ENCODE peak calls at places on chromosome 6, in eight cellular contexts. B, C, Y, O, N, R, T and V are unnamed samples.

GRCh38 chr6:52284131-52284459 is 447 bp downstream of the MCM3 start:
- DNase-seq in B (no peak), C (no peak), Y (peak), O (peak), N (peak), R (no peak), T (peak), V (peak)

GRCh38 chr6:52154381-52154780 is 31.8 kb upstream of the IL17A start:
- DNase-seq in B (no peak), C (no peak), Y (peak), O (no peak), N (no peak), R (no peak), T (no peak), V (no peak)

GRCh38 chr6:157792671-157793070 is 30.4 kb upstream of the SNX9 start:
- DNase-seq in B (no peak), C (no peak), Y (no peak), O (no peak), N (no peak), R (no peak), T (no peak), V (no peak)

GRCh38 chr6:17968081-17968518 is 19.3 kb downstream of the KIF13A start:
- DNase-seq in B (peak), C (no peak), Y (no peak), O (no peak), N (no peak), R (no peak), T (no peak), V (no peak)

GRCh38 chr6:122130026-122130348 is 269.5 kb upstream of the HSF2 start:
- DNase-seq in B (no peak), C (no peak), Y (peak), O (no peak), N (no peak), R (no peak), T (no peak), V (no peak)

GRCh38 chr6:157929076-157929475 is 52.6 kb upstream of the SYNJ2 start:
- DNase-seq in B (no peak), C (peak), Y (no peak), O (no peak), N (no peak), R (no peak), T (no peak), V (no peak)

GRCh38 chr6:37920667-37921066 is 101.1 kb downstream of the ZFAND3 start:
- DNase-seq in B (peak), C (peak), Y (no peak), O (no peak), N (no peak), R (peak), T (no peak), V (no peak)

GRCh38 chr6:44020664-44021425 is 106.4 kb downstream of the MRPL14 start:
- DNase-seq in B (no peak), C (no peak), Y (no peak), O (no peak), N (no peak), R (no peak), T (no peak), V (no peak)

GRCh38 chr6:56101141-56101553 is 146.2 kb downstream of the COL21A1 start:
- DNase-seq in B (peak), C (no peak), Y (peak), O (no peak), N (no peak), R (peak), T (no peak), V (no peak)

GRCh38 chr6:138227316-138227781 is 9.1 kb upstream of the PBOV1 start:
- DNase-seq in B (no peak), C (no peak), Y (no peak), O (no peak), N (no peak), R (no peak), T (no peak), V (no peak)

GRCh38 chr6:14652536-14652935 is 535.0 kb downstream of the CD83 start:
- DNase-seq in B (no peak), C (no peak), Y (no peak), O (no peak), N (no peak), R (no peak), T (no peak), V (no peak)

GRCh38 chr6:76876922-76877553 is 586.3 kb downstream of the HTR1B start:
- DNase-seq in B (peak), C (no peak), Y (no peak), O (peak), N (peak), R (no peak), T (peak), V (peak)

GRCh38 chr6:138424004-138424904 is 20.2 kb downstream of the HEBP2 start:
- DNase-seq in B (no peak), C (no peak), Y (no peak), O (no peak), N (no peak), R (no peak), T (no peak), V (no peak)

GRCh38 chr6:145139451-145139850 is 595.9 kb downstream of the EPM2A start:
- DNase-seq in B (no peak), C (no peak), Y (no peak), O (no peak), N (peak), R (no peak), T (peak), V (peak)

GRCh38 chr6:56689114-56689513 is 46.4 kb upstream of the DST start:
- DNase-seq in B (peak), C (no peak), Y (peak), O (no peak), N (no peak), R (no peak), T (no peak), V (no peak)